ENCODE peak calls at places on chromosomes 6 and 20, in eight cellular contexts. X, T, O, N, W, Z, R and B are unnamed samples.

GRCh38 chr20:56358600-56359211 is at the start of gene FAM210B:
- DNase-seq in X (peak), T (peak), O (peak), N (peak), W (peak), Z (peak), R (peak), B (peak)

GRCh38 chr20:33991498-33991897 is 2.2 kb upstream of the RALY start:
- DNase-seq in X (no peak), T (no peak), O (no peak), N (no peak), W (no peak), Z (no peak), R (no peak), B (no peak)

GRCh38 chr20:51335329-51335841 is 207.1 kb downstream of the NFATC2 start:
- DNase-seq in X (peak), T (no peak), O (peak), N (no peak), W (no peak), Z (no peak), R (no peak), B (no peak)

GRCh38 chr6:21653323-21653722 is 59.8 kb downstream of the SOX4 start:
- DNase-seq in X (no peak), T (no peak), O (no peak), N (no peak), W (no peak), Z (no peak), R (no peak), B (no peak)

GRCh38 chr20:25035924-25036323 is 22.0 kb downstream of the ACSS1 start:
- DNase-seq in X (no peak), T (no peak), O (no peak), N (no peak), W (no peak), Z (no peak), R (no peak), B (no peak)

GRCh38 chr6:116111552-116112528 is 11.2 kb downstream of the NT5DC1 start:
- DNase-seq in X (no peak), T (peak), O (peak), N (no peak), W (no peak), Z (no peak), R (no peak), B (no peak)

GRCh38 chr20:21936720-21937380 is 231.4 kb downstream of the PAX1 start:
- DNase-seq in X (no peak), T (no peak), O (no peak), N (no peak), W (no peak), Z (no peak), R (no peak), B (no peak)

GRCh38 chr6:626236-626635 is 30.7 kb downstream of the HUS1B start:
- DNase-seq in X (no peak), T (no peak), O (peak), N (no peak), W (no peak), Z (no peak), R (no peak), B (no peak)

GRCh38 chr20:51348866-51349265 is 193.7 kb downstream of the NFATC2 start:
- DNase-seq in X (no peak), T (no peak), O (no peak), N (no peak), W (no peak), Z (no peak), R (no peak), B (no peak)

GRCh38 chr20:39188264-39188765 is 226.2 kb downstream of the DHX35 start:
- DNase-seq in X (no peak), T (no peak), O (no peak), N (no peak), W (no peak), Z (no peak), R (no peak), B (no peak)

GRCh38 chr6:152854086-152854795 is 103.6 kb downstream of the VIP start:
- DNase-seq in X (no peak), T (no peak), O (no peak), N (no peak), W (no peak), Z (no peak), R (no peak), B (no peak)

GRCh38 chr6:33926451-33926850 is 122.6 kb upstream of the MLN start:
- DNase-seq in X (no peak), T (no peak), O (peak), N (no peak), W (no peak), Z (no peak), R (no peak), B (no peak)

GRCh38 chr20:5806457-5807263 is 56.5 kb downstream of the SHLD1 start:
- DNase-seq in X (no peak), T (peak), O (peak), N (no peak), W (no peak), Z (peak), R (no peak), B (no peak)

GRCh38 chr6:169529931-169530761 is 171.7 kb downstream of the WDR27 start:
- DNase-seq in X (peak), T (no peak), O (peak), N (peak), W (no peak), Z (no peak), R (peak), B (no peak)

GRCh38 chr6:20338160-20338559 is 63.5 kb upstream of the E2F3 start:
- DNase-seq in X (no peak), T (no peak), O (peak), N (no peak), W (no peak), Z (no peak), R (no peak), B (no peak)

GRCh38 chr6:162871966-162872365 is 144.2 kb downstream of the PACRG start:
- DNase-seq in X (no peak), T (no peak), O (no peak), N (no peak), W (no peak), Z (no peak), R (no peak), B (no peak)

GRCh38 chr6:130602151-130602770 is 224.9 kb upstream of the SMLR1 start:
- DNase-seq in X (peak), T (no peak), O (peak), N (peak), W (no peak), Z (no peak), R (no peak), B (no peak)

GRCh38 chr6:167153523-167153959 is 4.2 kb downstream of the GPR31 start:
- DNase-seq in X (no peak), T (no peak), O (no peak), N (no peak), W (no peak), Z (no peak), R (no peak), B (no peak)

GRCh38 chr20:11459090-11459877 is 458.4 kb upstream of the BTBD3 start:
- DNase-seq in X (peak), T (no peak), O (peak), N (no peak), W (no peak), Z (no peak), R (no peak), B (no peak)

GRCh38 chr6:161031721-161032495 is 40.3 kb downstream of the MAP3K4 start:
- DNase-seq in X (no peak), T (no peak), O (peak), N (no peak), W (no peak), Z (no peak), R (no peak), B (no peak)

GRCh38 chr6:19714415-19715165 is 122.6 kb upstream of the ID4 start:
- DNase-seq in X (no peak), T (no peak), O (no peak), N (no peak), W (no peak), Z (no peak), R (no peak), B (no peak)

GRCh38 chr6:36904096-36904495 is 18.3 kb downstream of the C6orf89 start:
- DNase-seq in X (no peak), T (no peak), O (peak), N (no peak), W (no peak), Z (no peak), R (no peak), B (no peak)